ENCODE peak calls at places on chromosomes 12 and 14, in eight cellular contexts. A, U, F, Z, I, W, H and V are unnamed samples.

GRCh38 chr12:45050751-45051489 is at the start of gene DBX2:
- DNase-seq in A (no peak), U (peak), F (peak), Z (no peak), I (no peak), W (no peak), H (no peak), V (no peak)

GRCh38 chr12:49089831-49090773 is 4.5 kb downstream of the DHH start:
- DNase-seq in A (no peak), U (peak), F (peak), Z (no peak), I (no peak), W (no peak), H (peak), V (no peak)

GRCh38 chr14:65002586-65003210 is 16.0 kb downstream of the FNTB start:
- DNase-seq in A (no peak), U (peak), F (peak), Z (no peak), I (no peak), W (no peak), H (no peak), V (no peak)

GRCh38 chr12:14691560-14691959 is 4.8 kb downstream of the GUCY2C start:
- DNase-seq in A (no peak), U (no peak), F (no peak), Z (no peak), I (no peak), W (peak), H (peak), V (no peak)

GRCh38 chr12:104219361-104219892 is 3.8 kb downstream of the TXNRD1 start:
- DNase-seq in A (no peak), U (peak), F (peak), Z (no peak), I (peak), W (no peak), H (no peak), V (no peak)

GRCh38 chr12:68451261-68452091 is 119.3 kb upstream of the MDM1 start:
- DNase-seq in A (no peak), U (peak), F (peak), Z (no peak), I (no peak), W (peak), H (no peak), V (no peak)

GRCh38 chr14:56172571-56172971 is 54.4 kb downstream of the PELI2 start:
- DNase-seq in A (no peak), U (peak), F (peak), Z (no peak), I (peak), W (no peak), H (no peak), V (no peak)

GRCh38 chr14:42078345-42078744 is 471.7 kb downstream of the LRFN5 start:
- DNase-seq in A (no peak), U (no peak), F (no peak), Z (no peak), I (no peak), W (no peak), H (no peak), V (no peak)

GRCh38 chr12:121536058-121536928 is 44.5 kb downstream of the KDM2B start:
- DNase-seq in A (peak), U (peak), F (peak), Z (peak), I (peak), W (peak), H (peak), V (peak)

GRCh38 chr12:96257550-96258392 is 63.6 kb downstream of the ELK3 start:
- DNase-seq in A (no peak), U (no peak), F (no peak), Z (no peak), I (no peak), W (no peak), H (no peak), V (no peak)

GRCh38 chr12:22190-22529 is 44.4 kb upstream of the IQSEC3 start:
- DNase-seq in A (no peak), U (no peak), F (no peak), Z (no peak), I (no peak), W (peak), H (no peak), V (no peak)

GRCh38 chr14:102532204-102532658 is 22.7 kb upstream of the ANKRD9 start:
- DNase-seq in A (no peak), U (no peak), F (no peak), Z (no peak), I (no peak), W (no peak), H (no peak), V (no peak)

GRCh38 chr14:24996930-24997329 is 53.0 kb downstream of the STXBP6 start:
- DNase-seq in A (no peak), U (no peak), F (no peak), Z (no peak), I (no peak), W (no peak), H (no peak), V (no peak)

GRCh38 chr12:27331299-27331926 is 1.2 kb upstream of the BMAL2 start:
- DNase-seq in A (no peak), U (peak), F (peak), Z (no peak), I (peak), W (no peak), H (no peak), V (no peak)

GRCh38 chr12:117461732-117462131 is 100.3 kb upstream of the NOS1 start:
- DNase-seq in A (no peak), U (no peak), F (no peak), Z (no peak), I (no peak), W (no peak), H (no peak), V (no peak)